ENCODE peak calls at places on chromosome 2, in four cellular contexts. K is breast epithelium, O is esophagus muscularis mucosa, N is tibial nerve. L is an unnamed sample.

GRCh38 chr2:60962534-60962933 is 55.0 kb upstream of the PEX13 start:
- DNase-seq in O (no peak), N (no peak), K (no peak), L (no peak)

GRCh38 chr2:228318218-228318617 is 136.7 kb upstream of the SPHKAP start:
- DNase-seq in N (no peak), K (no peak), O (no peak), L (no peak)

GRCh38 chr2:207505728-207506127 is 24.0 kb upstream of the CREB1 start:
- DNase-seq in O (peak), K (no peak), N (no peak), L (no peak)

GRCh38 chr2:233346374-233346773 is 7.9 kb upstream of the DGKD start:
- DNase-seq in O (no peak), N (no peak), K (no peak), L (no peak)

GRCh38 chr2:209236369-209236768 is 187.5 kb upstream of the MAP2 start:
- DNase-seq in K (no peak), N (no peak), O (no peak), L (no peak)

GRCh38 chr2:23926289-23926749 is 604 bp downstream of the ATAD2B start:
- DNase-seq in O (no peak), K (peak), N (peak), L (peak)

GRCh38 chr2:65070172-65070830 is 14.1 kb downstream of the CEP68 start:
- DNase-seq in O (no peak), N (no peak), K (peak), L (no peak)

GRCh38 chr2:45009928-45010705 is 865 bp upstream of the SIX2 start:
- DNase-seq in N (peak), K (peak), O (no peak), L (no peak)

GRCh38 chr2:200525882-200526651 is at the start of gene SGO2:
- DNase-seq in K (peak), N (peak), O (peak), L (peak)
- TF ChIP-seq POLR2A in K (peak), N (peak), O (peak), L (peak)

DNA sequence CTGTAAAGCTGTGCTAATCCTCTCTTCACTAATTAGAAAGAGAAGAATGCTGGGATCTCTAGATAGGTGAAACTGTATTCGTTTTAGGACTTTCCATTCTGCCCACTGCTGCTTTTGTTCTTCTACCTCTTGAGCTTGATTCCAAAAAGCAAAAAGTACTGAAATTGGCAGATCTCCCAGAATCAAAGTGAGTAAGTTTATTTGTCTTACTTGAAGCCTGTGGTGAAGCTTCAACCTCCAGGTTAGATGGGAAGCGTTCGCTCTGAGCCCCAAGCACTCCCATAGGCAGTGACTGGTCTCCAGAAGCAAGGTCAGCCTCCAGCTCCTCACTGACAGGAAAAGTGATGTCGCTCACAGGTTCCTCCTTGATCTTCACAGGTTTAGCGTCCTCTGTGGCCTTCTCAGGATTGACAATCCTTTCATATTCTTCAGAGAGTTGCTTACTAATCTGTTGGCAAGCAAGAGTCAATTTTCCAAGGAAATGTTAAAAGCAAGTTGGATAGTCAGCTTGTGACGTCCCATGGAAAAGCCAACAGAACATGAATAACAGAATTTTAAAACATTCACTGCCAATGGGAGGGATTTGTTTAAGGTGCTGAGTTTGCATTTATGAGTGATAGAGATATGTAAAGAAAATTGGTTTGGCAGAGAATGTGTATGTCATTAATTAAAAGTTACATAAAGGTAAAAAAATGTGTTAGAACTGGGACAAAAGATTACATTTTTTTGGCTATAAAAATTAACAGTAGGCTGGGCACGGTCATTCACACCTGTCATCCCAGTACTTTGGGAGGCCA is 8.1 kb downstream of the SUPT7L start:
- DNase-seq in K (no peak), O (no peak), N (no peak), L (no peak)
- TF ChIP-seq POLR2A in K (no peak), O (no peak), N (no peak), L (no peak)

GRCh38 chr2:112092286-112093041 is 37.4 kb downstream of the TMEM87B start:
- DNase-seq in K (no peak), O (no peak), N (no peak), L (no peak)
- TF ChIP-seq POLR2A in K (no peak), O (no peak), N (no peak), L (no peak)

GRCh38 chr2:219493086-219493485 is 5.6 kb upstream of the GMPPA start:
- DNase-seq in O (no peak), N (no peak), K (no peak), L (no peak)

GRCh38 chr2:219490600-219491130 is 8.0 kb upstream of the GMPPA start:
- DNase-seq in N (no peak), K (no peak), O (no peak), L (no peak)

GRCh38 chr2:219490186-219490585 is 8.5 kb upstream of the GMPPA start:
- DNase-seq in O (no peak), N (no peak), K (no peak), L (no peak)

GRCh38 chr2:219491278-219491967 is 7.3 kb upstream of the GMPPA start:
- DNase-seq in N (no peak), O (no peak), K (no peak), L (no peak)

DNA sequence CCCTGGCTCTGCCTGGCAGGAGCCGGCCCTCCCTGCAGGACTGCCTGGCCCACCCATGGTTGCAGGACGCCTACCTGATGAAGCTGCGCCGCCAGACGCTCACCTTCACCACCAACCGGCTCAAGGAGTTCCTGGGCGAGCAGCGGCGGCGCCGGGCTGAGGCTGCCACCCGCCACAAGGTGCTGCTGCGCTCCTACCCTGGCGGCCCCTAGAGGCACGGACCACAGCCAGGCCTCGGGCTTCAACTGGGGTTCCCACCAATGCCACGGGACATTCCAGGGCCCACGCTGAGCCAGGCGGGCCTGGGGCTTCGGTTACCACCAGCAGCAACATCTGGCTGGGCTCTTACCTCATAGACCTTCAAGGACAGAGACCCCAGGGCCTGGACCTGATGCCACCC is 6.1 kb upstream of the GMPPA start:
- DNase-seq in O (no peak), N (no peak), K (no peak), L (no peak)
- TF ChIP-seq POLR2A in O (no peak), N (no peak), K (no peak), L (no peak)

GRCh38 chr2:160406591-160407392 is 86.8 kb downstream of the RBMS1 start:
- DNase-seq in O (peak), K (peak), N (peak), L (peak)
- TF ChIP-seq POLR2A in O (no peak), K (peak), N (peak), L (no peak)

GRCh38 chr2:144230452-144231085 is 289.4 kb downstream of the ZEB2 start:
- DNase-seq in O (no peak), N (no peak), K (no peak), L (no peak)

GRCh38 chr2:144225077-144225476 is 294.8 kb downstream of the ZEB2 start:
- DNase-seq in N (no peak), K (no peak), O (no peak), L (no peak)

GRCh38 chr2:144230057-144230451 is 289.9 kb downstream of the ZEB2 start:
- DNase-seq in N (no peak), O (no peak), K (no peak), L (no peak)

GRCh38 chr2:144224446-144224845 is 295.5 kb downstream of the ZEB2 start:
- DNase-seq in O (no peak), N (no peak), K (no peak), L (no peak)

GRCh38 chr2:144227427-144227826 is 292.5 kb downstream of the ZEB2 start:
- DNase-seq in K (no peak), O (no peak), N (no peak), L (no peak)
- TF ChIP-seq POLR2A in K (no peak), O (no peak), N (no peak), L (no peak)

GRCh38 chr2:74424139-74424992 is 2.8 kb downstream of the WDR54 start:
- DNase-seq in K (no peak), N (no peak), O (no peak), L (no peak)
- TF ChIP-seq POLR2A in K (no peak), N (no peak), O (no peak), L (no peak)

GRCh38 chr2:63588385-63589147 is at the start of the genes MDH1 and WDPCP:
- DNase-seq in O (peak), N (peak), K (peak), L (peak)
- TF ChIP-seq POLR2A in O (peak), N (peak), K (peak), L (peak)

DNA sequence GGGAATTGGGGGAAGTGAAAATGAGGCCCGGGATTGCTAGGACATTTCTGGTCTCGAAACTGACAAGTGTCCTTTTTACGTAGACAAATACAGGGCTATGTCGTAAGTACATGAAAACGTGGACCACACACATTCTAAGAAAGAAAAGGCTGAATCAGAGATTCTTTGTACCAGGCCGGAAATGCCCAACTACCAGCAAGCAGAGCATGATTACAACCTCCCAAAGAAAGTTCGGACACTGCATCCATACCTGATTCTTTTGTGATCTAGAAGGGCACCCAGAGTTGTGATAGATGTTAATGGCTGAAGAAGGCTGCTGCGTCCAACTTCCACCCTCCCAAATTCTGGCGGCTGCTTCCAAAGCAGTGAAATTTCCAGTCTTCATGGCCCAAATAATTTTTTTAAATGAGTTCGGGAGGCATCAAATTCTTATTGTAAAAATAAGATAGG is 1.7 kb downstream of the RBMS1 start:
- DNase-seq in N (peak), O (no peak), K (no peak), L (no peak)
- TF ChIP-seq POLR2A in N (no peak), O (no peak), K (no peak), L (no peak)

DNA sequence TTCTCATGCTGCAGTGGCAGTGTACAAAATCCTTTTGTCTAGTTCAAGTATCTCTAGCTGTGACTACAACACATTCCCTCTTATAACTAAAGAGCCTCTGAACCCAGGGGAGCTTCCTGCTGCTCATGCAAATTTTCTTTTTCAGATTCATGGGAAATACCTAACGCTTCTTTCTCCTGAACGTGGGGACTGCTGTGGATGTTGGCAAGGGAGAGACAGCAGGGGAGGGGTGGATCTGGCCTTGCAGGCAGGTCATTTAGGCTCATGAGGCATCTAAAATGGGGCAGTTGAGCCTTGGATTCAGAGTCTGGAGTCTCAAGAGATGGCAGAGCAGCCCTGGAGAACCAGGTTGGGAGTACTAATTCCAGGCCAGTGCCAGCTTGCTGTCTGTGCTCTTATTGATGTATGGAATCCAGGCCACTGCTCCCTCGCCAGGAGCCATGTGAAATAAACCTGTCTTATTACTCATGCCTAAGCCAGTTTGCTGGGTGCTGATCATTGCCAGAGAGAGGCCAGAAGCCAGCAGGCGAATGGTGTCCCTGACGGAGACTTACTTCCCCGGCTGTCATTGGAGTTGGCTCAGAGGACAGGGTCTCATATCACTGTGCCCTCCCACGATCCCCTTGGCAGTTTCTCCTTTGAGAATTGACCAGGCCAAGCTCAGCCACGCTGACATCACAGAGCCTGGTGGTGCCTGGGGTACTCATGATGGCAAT is 29.2 kb upstream of the TNP1 start:
- DNase-seq in N (no peak), K (no peak), O (no peak), L (no peak)
- TF ChIP-seq POLR2A in N (no peak), K (no peak), O (no peak), L (no peak)